ENCODE peak calls at places on chromosomes 4 and X, in nine cellular contexts. V is cardiac muscle cell, F is NAMALWA, T is hypothalamus, X is lung microvascular endothelial cell, R is left colon, S is lower lobe of right lung, W is HS-5, J is germinal center. N is an unnamed sample.

GRCh38 chrX:81259714-81260395 is 58.0 kb downstream of the SH3BGRL start:
- DNase-seq in R (no peak), F (no peak), S (no peak), T (no peak), V (peak; percentile 33), W (no peak), X (no peak), J (no peak), N (peak; percentile 6)

GRCh38 chr4:47213971-47214370 is 182.6 kb downstream of the GABRB1 start:
- DNase-seq in W (peak; percentile 67), V (peak; percentile 78), T (no peak), F (no peak), S (no peak), R (no peak), X (no peak), J (no peak), N (peak; percentile 28)

GRCh38 chrX:9911479-9911878 is 55.7 kb upstream of the CLDN34 start:
- DNase-seq in X (no peak), R (no peak), W (no peak), V (peak; percentile 72), T (no peak), J (no peak), F (no peak), S (no peak), N (no peak)

GRCh38 chr4:151885123-151885522 is 124.3 kb upstream of the GATB start:
- DNase-seq in R (no peak), S (no peak), F (no peak), J (no peak), T (no peak), X (no peak), V (no peak), W (no peak), N (no peak)

GRCh38 chr4:183628189-183628588 is 30.8 kb downstream of the RWDD4 start:
- DNase-seq in R (no peak), V (no peak), J (no peak), S (no peak), F (no peak), W (no peak), X (no peak), T (no peak), N (no peak)

GRCh38 chr4:154033921-154034320 is 245.0 kb upstream of the SFRP2 start:
- DNase-seq in J (no peak), R (no peak), V (no peak), S (no peak), T (no peak), X (no peak), F (no peak), W (no peak), N (no peak)

GRCh38 chr4:3517731-3518510 is 14.3 kb downstream of the LRPAP1 start:
- DNase-seq in R (peak; percentile 4), J (no peak), T (no peak), S (peak; percentile 45), F (no peak), W (no peak), X (no peak), V (no peak), N (no peak)

GRCh38 chr4:30720656-30721352 is 635 bp downstream of the PCDH7 start:
- DNase-seq in V (peak; percentile 34), T (peak; percentile 30), S (no peak), J (no peak), R (no peak), F (no peak), W (no peak), X (peak; percentile 10), N (peak; percentile 37)

GRCh38 chrX:1239681-1240142 is 27.3 kb upstream of the CRLF2 start:
- DNase-seq in S (peak; percentile 90), R (peak; percentile 44), F (no peak), X (no peak), J (peak; percentile 48), V (no peak), W (no peak), T (peak; percentile 6), N (no peak)

GRCh38 chr4:175784986-175785525 is 27.0 kb downstream of the GPM6A start:
- DNase-seq in V (no peak), J (no peak), X (no peak), F (no peak), W (no peak), S (no peak), T (no peak), R (no peak), N (no peak)

GRCh38 chr4:160375746-160376452 is 1273.0 kb downstream of the RAPGEF2 start:
- DNase-seq in V (no peak), J (no peak), W (no peak), S (no peak), R (no peak), X (no peak), T (no peak), F (no peak), N (no peak)

GRCh38 chr4:173748353-173748752 is 218.3 kb upstream of the HAND2 start:
- DNase-seq in S (no peak), X (no peak), J (no peak), T (no peak), R (no peak), V (peak; percentile 55), W (no peak), F (no peak), N (no peak)

GRCh38 chr4:140195806-140196205 is 41.8 kb upstream of the MAML3 start:
- DNase-seq in X (no peak), S (no peak), T (no peak), J (no peak), R (no peak), F (no peak), V (no peak), W (no peak), N (no peak)

GRCh38 chr4:118034061-118034785 is at the start of gene NDST3:
- DNase-seq in T (no peak), X (peak; percentile 84), W (peak; percentile 41), F (peak; percentile 62), R (peak; percentile 39), V (peak; percentile 55), J (no peak), S (peak; percentile 64), N (peak; percentile 38)

GRCh38 chrX:49029876-49030275 is 13.3 kb downstream of the TFE3 start:
- DNase-seq in F (no peak), J (no peak), S (no peak), T (no peak), W (no peak), X (no peak), V (no peak), R (peak; percentile 72), N (no peak)

GRCh38 chrX:9730752-9731151 is 34.9 kb downstream of the GPR143 start:
- DNase-seq in J (no peak), R (no peak), T (no peak), W (no peak), F (no peak), X (no peak), V (no peak), S (no peak), N (no peak)

GRCh38 chr4:127782025-127782274 is 172 bp upstream of the HSPA4L start:
- DNase-seq in X (peak; percentile 91), J (peak; percentile 80), F (peak; percentile 74), R (peak; percentile 89), S (peak; percentile 89), W (peak; percentile 46), T (peak; percentile 78), V (peak; percentile 90), N (peak; percentile 99)

GRCh38 chr4:6527259-6527658 is 47.7 kb upstream of the MAN2B2 start:
- DNase-seq in T (no peak), F (no peak), V (no peak), J (no peak), X (no peak), W (no peak), R (no peak), S (no peak), N (no peak)

N was measured in AG20443.